ENCODE peak calls at places on chromosome 15, in eight cellular contexts. K is effector memory CD4-positive, alpha-beta T cell; X is cardiac muscle cell; J is psoas muscle; P is PC-3; Y is neuronal stem cell; V is upper lobe of right lung; D is hepatocyte. N is an unnamed sample. For H3K27me3 and H3K4me1, the result is how much of the 10 kb centered on the place peaks cover.

GRCh38 chr15:86863226-86863915 is 783.7 kb downstream of the AGBL1 start:
- DNase-seq in K (no peak), X (peak), J (peak), P (peak), Y (no peak), V (no peak), D (peak), N (no peak)

GRCh38 chr15:93028632-93029612 is 60.1 kb downstream of the RGMA start:
- DNase-seq in K (no peak), X (no peak), J (peak), P (peak), Y (no peak), V (peak), D (peak), N (peak)

GRCh38 chr15:79090487-79091203 is at the start of gene RASGRF1:
- DNase-seq in K (no peak), X (peak), J (no peak), P (no peak), Y (peak), V (peak), D (peak), N (peak)

GRCh38 chr15:28932361-28932760 is 46.6 kb downstream of the APBA2 start:
- DNase-seq in K (no peak), X (no peak), J (no peak), P (no peak), Y (no peak), V (peak), D (no peak), N (no peak)

GRCh38 chr15:89206908-89207331 is 14.5 kb downstream of the RLBP1 start:
- DNase-seq in K (peak), X (peak), J (peak), P (peak), Y (peak), V (peak), D (peak), N (peak)

GRCh38 chr15:76431936-76432335 is 95.4 kb downstream of the ISL2 start:
- DNase-seq in K (no peak), X (peak), J (no peak), P (no peak), Y (peak), V (no peak), D (no peak), N (no peak)

GRCh38 chr15:101027920-101028319 is 108.8 kb downstream of the LRRK1 start:
- DNase-seq in K (no peak), X (no peak), J (no peak), P (no peak), Y (no peak), V (no peak), D (no peak), N (no peak)

GRCh38 chr15:62985768-62986167 is 56.8 kb upstream of the TPM1 start:
- DNase-seq in K (no peak), X (no peak), J (no peak), P (no peak), Y (no peak), V (no peak), D (peak), N (no peak)

GRCh38 chr15:60006203-60006782 is 2.2 kb downstream of the FOXB1 start:
- DNase-seq in K (peak), X (peak), J (no peak), P (peak), Y (peak), V (peak), D (peak), N (peak)

GRCh38 chr15:67799801-67800205 is 25.5 kb upstream of the SKOR1 start:
- DNase-seq in K (no peak), X (no peak), J (no peak), P (no peak), Y (no peak), V (no peak), D (no peak), N (no peak)

GRCh38 chr15:67801142-67801541 is 24.2 kb upstream of the SKOR1 start:
- DNase-seq in K (no peak), X (no peak), J (no peak), P (no peak), Y (no peak), V (no peak), D (no peak), N (no peak)

GRCh38 chr15:67803299-67803698 is 22.0 kb upstream of the SKOR1 start:
- DNase-seq in K (no peak), X (no peak), J (no peak), P (no peak), Y (no peak), V (no peak), D (no peak), N (no peak)

GRCh38 chr15:67803996-67804843 is 21.1 kb upstream of the SKOR1 start:
- DNase-seq in K (no peak), X (no peak), J (peak), P (no peak), Y (no peak), V (peak), D (no peak), N (no peak)

GRCh38 chr15:67801926-67802914 is 23.1 kb upstream of the SKOR1 start:
- DNase-seq in K (no peak), X (no peak), J (no peak), P (no peak), Y (no peak), V (no peak), D (no peak), N (no peak)
- H3K27me3 ChIP-seq in K (under half), X (half or more), J (under half), P (under half), Y (under half), V (under half), D (under half), N (under half)

GRCh38 chr15:31606942-31607497 is 280.4 kb downstream of the KLF13 start:
- DNase-seq in K (no peak), X (peak), J (no peak), P (no peak), Y (no peak), V (no peak), D (no peak), N (no peak)

GRCh38 chr15:31607656-31608055 is 281.0 kb downstream of the KLF13 start:
- DNase-seq in K (no peak), X (no peak), J (no peak), P (peak), Y (no peak), V (no peak), D (no peak), N (no peak)

GRCh38 chr15:31605467-31605931 is 278.9 kb downstream of the KLF13 start:
- DNase-seq in K (no peak), X (peak), J (no peak), P (peak), Y (no peak), V (no peak), D (peak), N (peak)

GRCh38 chr15:31609243-31609642 is 282.6 kb downstream of the KLF13 start:
- DNase-seq in K (no peak), X (no peak), J (no peak), P (no peak), Y (no peak), V (no peak), D (no peak), N (no peak)

GRCh38 chr15:31606261-31606669 is 279.6 kb downstream of the KLF13 start:
- DNase-seq in K (no peak), X (no peak), J (no peak), P (peak), Y (no peak), V (no peak), D (no peak), N (peak)
- H3K4me1 ChIP-seq in K (under half), X (under half), J (under half), P (under half), Y (under half), V (under half), D (under half), N (under half)

GRCh38 chr15:41493205-41493901 is at the start of gene ITPKA:
- DNase-seq in K (peak), X (peak), J (peak), P (peak), Y (peak), V (peak), D (peak), N (peak)

GRCh38 chr15:41494922-41495735 is 1.5 kb downstream of the ITPKA start:
- DNase-seq in K (no peak), X (peak), J (no peak), P (no peak), Y (peak), V (no peak), D (peak), N (no peak)

GRCh38 chr15:41493902-41494189 is 172 bp downstream of the ITPKA start:
- DNase-seq in K (no peak), X (no peak), J (no peak), P (no peak), Y (no peak), V (no peak), D (no peak), N (no peak)

GRCh38 chr15:41494190-41494921 is 682 bp downstream of the ITPKA start:
- DNase-seq in K (no peak), X (peak), J (no peak), P (peak), Y (peak), V (peak), D (peak), N (peak)

GRCh38 chr15:41495736-41496599 is 2.3 kb downstream of the ITPKA start:
- DNase-seq in K (no peak), X (peak), J (peak), P (no peak), Y (peak), V (no peak), D (peak), N (no peak)
- H3K4me3 ChIP-seq in K (peak), X (no peak), J (peak), P (no peak), Y (peak), V (peak), D (peak), N (no peak)

GRCh38 chr15:37218351-37218916 is 118.1 kb upstream of the MEIS2 start:
- DNase-seq in K (no peak), X (no peak), J (no peak), P (no peak), Y (no peak), V (no peak), D (no peak), N (no peak)

GRCh38 chr15:37223089-37223488 is 122.7 kb upstream of the MEIS2 start:
- DNase-seq in K (no peak), X (no peak), J (no peak), P (no peak), Y (no peak), V (no peak), D (no peak), N (no peak)

GRCh38 chr15:37219211-37219701 is 118.9 kb upstream of the MEIS2 start:
- DNase-seq in K (no peak), X (no peak), J (no peak), P (no peak), Y (no peak), V (no peak), D (peak), N (no peak)

GRCh38 chr15:37221671-37222207 is 121.4 kb upstream of the MEIS2 start:
- DNase-seq in K (no peak), X (no peak), J (no peak), P (no peak), Y (no peak), V (no peak), D (no peak), N (no peak)

DNA sequence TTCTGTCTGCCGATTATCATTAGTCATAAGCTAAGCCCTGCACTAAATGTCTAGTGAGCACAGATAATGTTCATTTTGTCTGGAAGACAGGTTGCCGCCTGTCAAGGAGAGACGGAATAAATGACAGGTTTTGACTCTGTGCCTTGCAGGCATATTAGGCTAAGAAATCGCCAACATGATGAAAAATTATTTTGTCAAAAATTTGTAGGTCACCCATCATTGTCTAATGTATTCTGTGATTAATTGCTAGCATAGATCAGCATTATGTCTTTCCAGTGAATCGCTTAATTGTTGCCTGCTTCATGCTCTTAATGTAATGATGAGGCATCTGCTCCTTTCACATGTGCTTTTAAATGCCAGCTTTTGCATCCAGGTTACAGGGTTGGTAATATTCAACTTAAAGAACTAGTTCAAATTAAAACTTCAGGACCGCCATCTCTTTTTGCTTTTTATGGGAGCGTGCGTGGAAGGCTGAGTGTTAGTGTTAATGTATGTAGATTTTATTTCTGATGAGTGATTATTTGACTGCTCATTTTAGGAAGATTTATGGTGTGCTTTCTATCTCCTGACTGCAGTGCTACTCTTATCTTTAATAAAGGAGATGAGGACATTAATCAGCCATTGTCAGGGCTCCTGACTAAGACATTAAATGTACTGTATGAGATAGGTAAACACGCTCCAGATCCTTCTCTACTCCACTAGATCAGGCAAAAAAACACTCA is 120.8 kb upstream of the MEIS2 start:
- DNase-seq in K (no peak), X (no peak), J (no peak), P (no peak), Y (no peak), V (no peak), D (no peak), N (no peak)
- H3K27me3 ChIP-seq in K (under half), X (under half), J (under half), P (half or more), Y (under half), V (under half), D (under half), N (under half)

DNA sequence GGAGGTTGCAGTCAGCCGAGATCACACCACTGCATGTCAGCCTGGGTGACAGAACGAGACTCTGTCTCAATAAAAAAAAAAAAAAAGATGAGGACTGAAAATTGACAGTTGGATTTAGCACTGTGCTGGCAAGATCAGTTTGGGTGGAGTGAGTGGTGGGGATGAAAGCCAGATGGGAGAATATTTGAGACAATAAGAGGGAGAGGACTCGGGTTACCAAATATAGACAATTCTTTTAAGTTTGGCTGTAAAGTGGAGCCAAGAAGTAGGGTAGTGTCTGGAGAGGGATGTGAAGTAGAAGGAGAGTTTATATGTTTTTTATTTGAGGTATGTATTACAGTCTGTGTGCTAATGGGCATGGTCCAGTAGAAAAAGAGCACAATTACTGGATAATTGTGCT is 20.4 kb downstream of the TMOD3 start:
- DNase-seq in K (no peak), X (no peak), J (no peak), P (no peak), Y (no peak), V (no peak), D (no peak), N (no peak)
- H3K4me1 ChIP-seq in K (under half), X (under half), J (under half), P (under half), Y (under half), V (half or more), D (under half), N (under half)

GRCh38 chr15:56176996-56177395 is 66.7 kb downstream of the RFX7 start:
- DNase-seq in K (no peak), X (no peak), J (no peak), P (peak), Y (no peak), V (no peak), D (no peak), N (no peak)
- H3K4me3 ChIP-seq in K (no peak), X (no peak), J (no peak), P (no peak), Y (no peak), V (no peak), D (no peak), N (no peak)

GRCh38 chr15:65355983-65356353 is 21.8 kb downstream of the IGDCC3 start:
- DNase-seq in K (no peak), X (no peak), J (no peak), P (no peak), Y (no peak), V (no peak), D (no peak), N (no peak)

GRCh38 chr15:65354835-65355172 is 23.0 kb downstream of the IGDCC3 start:
- DNase-seq in K (no peak), X (no peak), J (no peak), P (no peak), Y (no peak), V (no peak), D (peak), N (no peak)

DNA sequence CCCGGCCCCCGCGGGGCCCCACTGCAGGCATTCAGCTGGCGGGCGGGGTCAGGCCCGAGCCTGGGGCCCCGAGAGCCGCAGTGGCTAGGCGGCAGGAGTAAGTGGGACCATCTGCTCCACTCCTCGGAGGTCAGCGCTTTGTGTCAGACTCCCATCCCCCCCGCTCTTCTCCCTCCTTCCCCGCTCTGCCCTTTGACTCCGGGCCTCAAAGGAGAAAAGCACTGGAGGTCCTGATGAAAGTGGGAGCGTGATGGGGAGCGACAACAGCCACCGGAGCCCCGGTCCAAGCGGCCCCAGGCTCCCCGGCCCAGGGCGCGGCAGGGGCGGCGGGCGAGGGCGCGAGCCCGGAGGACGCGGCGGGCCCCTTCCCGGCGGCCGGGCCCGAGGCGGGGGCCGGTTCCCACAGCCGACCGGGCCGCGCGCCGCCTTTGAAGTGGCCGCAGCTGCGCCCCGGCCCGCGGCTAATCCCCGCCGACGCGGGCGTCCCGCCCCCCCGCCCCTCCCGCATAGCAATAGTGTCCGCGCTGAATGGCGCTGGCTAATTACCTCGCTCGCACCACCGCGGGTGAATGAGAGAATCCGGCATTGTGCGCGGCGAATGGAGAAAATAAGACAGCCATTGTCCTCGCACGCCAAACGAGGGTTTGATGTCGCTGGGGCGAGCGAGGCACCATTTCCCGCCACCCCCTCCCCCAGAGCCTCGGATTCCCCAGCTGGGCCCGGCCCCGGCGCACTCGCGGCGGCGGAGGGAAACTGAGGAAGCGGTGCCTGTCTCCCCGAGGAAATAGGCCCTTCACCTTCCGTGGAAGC is 22.4 kb downstream of the IGDCC3 start:
- DNase-seq in K (no peak), X (peak), J (no peak), P (no peak), Y (peak), V (no peak), D (peak), N (no peak)
- H3K27me3 ChIP-seq in K (under half), X (under half), J (under half), P (under half), Y (under half), V (under half), D (under half), N (under half)

GRCh38 chr15:40070166-40070557 is 31.2 kb upstream of the SRP14 start:
- DNase-seq in K (no peak), X (no peak), J (no peak), P (no peak), Y (no peak), V (no peak), D (no peak), N (no peak)
- H3K4me1 ChIP-seq in K (under half), X (under half), J (under half), P (under half), Y (under half), V (under half), D (under half), N (half or more)

DNA sequence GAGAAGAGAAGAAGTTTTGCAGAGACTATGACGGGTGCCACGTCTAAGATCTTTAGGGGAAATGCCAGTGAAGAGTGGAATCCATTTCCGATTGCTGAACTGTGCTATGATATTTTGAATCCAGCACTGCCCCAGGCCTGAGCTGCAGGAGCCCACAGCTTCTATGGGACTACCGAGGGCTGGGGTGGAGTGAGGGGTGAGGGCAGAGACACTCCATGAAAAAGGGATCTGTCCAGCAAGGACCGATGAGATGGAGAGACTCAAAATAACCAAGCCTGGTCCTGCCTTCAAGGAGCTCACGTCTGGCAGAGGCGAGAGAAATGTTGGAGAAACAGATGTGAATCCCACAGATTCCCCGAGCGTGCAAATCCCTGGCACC is 79.8 kb upstream of the MEF2A start:
- DNase-seq in K (no peak), X (no peak), J (no peak), P (no peak), Y (no peak), V (no peak), D (no peak), N (no peak)
- H3K4me3 ChIP-seq in K (no peak), X (no peak), J (peak), P (no peak), Y (peak), V (peak), D (peak), N (peak)

N was measured in SJSA1.